ENCODE peak calls at places on chromosome 3, in five cellular contexts. B is OCI-LY7, I is mammary epithelial cell, F is fibroblast of lung, C is PC-9. G is an unnamed sample.

GRCh38 chr3:58102976-58103447 is 94.8 kb downstream of the FLNB start:
- DNase-seq in B (no peak), I (peak; percentile 84), F (no peak), C (no peak), G (peak; percentile 42)

GRCh38 chr3:17605934-17606333 is 136.5 kb downstream of the TBC1D5 start:
- DNase-seq in B (no peak), I (no peak), F (no peak), C (no peak), G (no peak)

GRCh38 chr3:34268032-34268760 is 469.8 kb downstream of the PDCD6IP start:
- DNase-seq in B (no peak), I (no peak), F (no peak), C (no peak), G (peak; percentile 26)

GRCh38 chr3:127451321-127451720 is 139.2 kb downstream of the TPRA1 start:
- DNase-seq in B (no peak), I (no peak), F (no peak), C (no peak), G (no peak)

GRCh38 chr3:140424726-140425125 is 253.1 kb upstream of the TRIM42 start:
- DNase-seq in B (no peak), I (no peak), F (no peak), C (no peak), G (no peak)

GRCh38 chr3:35709691-35710090 is 70.4 kb downstream of the ARPP21 start:
- DNase-seq in B (no peak), I (no peak), F (no peak), C (no peak), G (no peak)

GRCh38 chr3:8990266-8991215 is 27.3 kb upstream of the RAD18 start:
- DNase-seq in B (no peak), I (no peak), F (peak; percentile 85), C (no peak), G (peak; percentile 68)

GRCh38 chr3:52086461-52086860 is 30.1 kb upstream of the DUSP7 start:
- DNase-seq in B (no peak), I (no peak), F (no peak), C (no peak), G (no peak)

GRCh38 chr3:192422998-192423349 is 304.4 kb downstream of the FGF12 start:
- DNase-seq in B (peak; percentile 20), I (no peak), F (peak; percentile 19), C (no peak), G (no peak)

GRCh38 chr3:187382609-187383151 is 14.5 kb downstream of the RTP4 start:
- DNase-seq in B (no peak), I (no peak), F (no peak), C (no peak), G (peak; percentile 13)

GRCh38 chr3:73786346-73786807 is 161.6 kb upstream of the PDZRN3 start:
- DNase-seq in B (no peak), I (peak; percentile 97), F (peak; percentile 89), C (no peak), G (peak; percentile 35)

GRCh38 chr3:158768361-158768787 is 33.5 kb upstream of the MFSD1 start:
- DNase-seq in B (no peak), I (peak; percentile 51), F (peak; percentile 78), C (peak; percentile 50), G (peak; percentile 49)

GRCh38 chr3:47781326-47781684 is 388 bp downstream of the SMARCC1 start:
- DNase-seq in B (peak; percentile 65), I (peak; percentile 60), F (no peak), C (peak; percentile 54), G (peak; percentile 83)

GRCh38 chr3:97495896-97496295 is 268.7 kb upstream of the ARL6 start:
- DNase-seq in B (no peak), I (no peak), F (no peak), C (no peak), G (no peak)

GRCh38 chr3:177279118-177279815 is 82.0 kb upstream of the TBL1XR1 start:
- DNase-seq in B (no peak), I (no peak), F (no peak), C (peak; percentile 55), G (no peak)
- H2AFZ ChIP-seq in B (no peak overlapping the region), I (no peak overlapping the region), F (no peak overlapping the region), C (no peak overlapping the region), G (no peak overlapping the region)

GRCh38 chr3:76044601-76045600 is 259.6 kb upstream of the ZNF717 start:
- DNase-seq in B (peak; percentile 27), I (no peak), F (peak; percentile 67), C (peak; percentile 3), G (peak; percentile 74)

GRCh38 chr3:76038949-76039348 is 253.6 kb upstream of the ZNF717 start:
- DNase-seq in B (no peak), I (no peak), F (no peak), C (no peak), G (no peak)

GRCh38 chr3:76043746-76044145 is 258.4 kb upstream of the ZNF717 start:
- DNase-seq in B (no peak), I (no peak), F (no peak), C (no peak), G (no peak)

GRCh38 chr3:76039431-76039830 is 254.1 kb upstream of the ZNF717 start:
- DNase-seq in B (no peak), I (peak; percentile 69), F (peak; percentile 36), C (no peak), G (no peak)

GRCh38 chr3:76040946-76041345 is 255.6 kb upstream of the ZNF717 start:
- DNase-seq in B (no peak), I (no peak), F (peak; percentile 35), C (no peak), G (no peak)
- H2AFZ ChIP-seq in B (no peak overlapping the region), I (no peak overlapping the region), F (no peak overlapping the region), C (no peak overlapping the region), G (no peak overlapping the region)

DNA sequence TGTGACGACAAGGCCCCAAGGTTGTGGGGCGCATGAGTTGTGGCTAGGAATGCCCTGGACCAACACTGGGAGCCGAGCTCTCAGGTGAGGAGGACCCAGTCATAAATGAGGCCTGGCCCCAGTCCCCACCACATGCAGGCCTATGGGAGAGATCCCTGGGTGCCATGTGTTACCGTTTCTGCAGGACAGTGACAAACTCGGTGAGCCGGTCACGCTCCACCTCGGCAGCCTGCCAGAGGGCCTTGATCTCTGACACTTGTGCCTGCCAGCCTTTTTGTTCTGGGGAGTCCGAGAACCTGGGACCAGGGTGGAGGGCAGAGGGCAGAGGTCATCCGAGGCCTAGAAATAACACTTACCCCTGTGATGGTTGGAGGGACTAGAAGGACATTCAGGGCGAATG is 27.7 kb upstream of the HHATL start:
- DNase-seq in B (no peak), I (no peak), F (no peak), C (no peak), G (no peak)
- H2AFZ ChIP-seq in B (no peak overlapping the region), I (no peak overlapping the region), F (no peak overlapping the region), C (no peak overlapping the region), G (no peak overlapping the region)

GRCh38 chr3:171838218-171838720 is 4.9 kb upstream of the TMEM212 start:
- DNase-seq in B (no peak), I (peak; percentile 23), F (peak; percentile 83), C (no peak), G (no peak)
- H2AFZ ChIP-seq in B (no peak overlapping the region), I (peak overlapping the region; percentile 87), F (peak overlapping the region; percentile 77), C (peak overlapping the region; percentile 30), G (peak overlapping the region; percentile 59)

GRCh38 chr3:31466866-31467265 is 65.9 kb upstream of the STT3B start:
- DNase-seq in B (no peak), I (no peak), F (no peak), C (no peak), G (no peak)

GRCh38 chr3:31456373-31456772 is 76.4 kb upstream of the STT3B start:
- DNase-seq in B (no peak), I (no peak), F (no peak), C (no peak), G (no peak)

GRCh38 chr3:31466016-31466415 is 66.7 kb upstream of the STT3B start:
- DNase-seq in B (no peak), I (no peak), F (peak; percentile 11), C (no peak), G (no peak)

GRCh38 chr3:31461441-31461840 is 71.3 kb upstream of the STT3B start:
- DNase-seq in B (no peak), I (no peak), F (no peak), C (no peak), G (no peak)

GRCh38 chr3:31462050-31462569 is 70.6 kb upstream of the STT3B start:
- DNase-seq in B (peak; percentile 78), I (peak; percentile 33), F (no peak), C (no peak), G (peak; percentile 65)
- H2AFZ ChIP-seq in B (peak overlapping the region; percentile 95), I (no peak overlapping the region), F (no peak overlapping the region), C (no peak overlapping the region), G (no peak overlapping the region)

DNA sequence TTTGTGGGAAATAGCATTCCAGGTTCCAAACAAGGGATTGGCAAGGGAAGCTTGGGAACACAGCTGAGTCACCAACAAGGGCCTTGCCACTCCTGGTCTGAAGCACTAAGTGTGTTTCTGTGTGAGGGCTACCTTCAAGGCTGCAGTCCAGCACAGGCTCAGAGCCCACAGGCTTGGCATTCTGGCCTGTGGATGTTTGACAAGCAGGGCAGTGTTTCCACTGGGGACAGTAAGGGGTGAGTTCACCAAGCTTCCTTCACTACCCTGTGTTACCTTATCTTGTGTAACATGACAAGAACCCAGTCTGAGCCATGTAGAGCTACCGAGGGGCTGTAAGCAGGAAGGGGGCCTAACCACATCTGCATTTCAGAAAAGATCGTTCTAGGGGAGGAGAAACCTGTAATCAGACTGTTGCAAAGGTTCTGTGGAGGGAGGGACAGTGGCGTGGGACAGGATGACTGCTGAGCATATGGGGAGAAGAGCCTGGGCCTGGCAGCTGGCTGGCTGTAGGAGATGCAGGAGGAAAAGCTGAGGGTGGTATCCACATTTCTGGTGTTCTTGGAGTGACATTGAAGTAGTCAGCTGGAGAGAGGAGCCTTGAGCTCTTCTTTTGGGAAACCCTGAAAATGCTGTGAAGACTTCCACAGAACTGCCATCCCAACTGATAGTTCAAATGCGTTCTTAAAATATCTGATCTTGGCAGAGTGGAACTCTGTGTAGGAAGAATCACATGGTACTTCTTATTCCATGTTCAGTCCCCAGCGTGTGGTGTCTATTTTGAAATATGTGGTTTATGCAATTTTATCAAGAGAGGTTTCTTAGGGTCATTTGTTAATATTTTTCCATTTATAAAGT is 61.3 kb downstream of the CTDSPL start:
- DNase-seq in B (no peak), I (no peak), F (peak; percentile 46), C (no peak), G (no peak)
- H2AFZ ChIP-seq in B (no peak overlapping the region), I (no peak overlapping the region), F (no peak overlapping the region), C (no peak overlapping the region), G (no peak overlapping the region)

GRCh38 chr3:46701211-46701939 is at the start of gene TMIE:
- DNase-seq in B (no peak), I (no peak), F (no peak), C (no peak), G (no peak)
- H2AFZ ChIP-seq in B (no peak within 1 kb of the TSS), I (peak within 1 kb of the TSS; percentile 19), F (no peak within 1 kb of the TSS), C (no peak within 1 kb of the TSS), G (peak within 1 kb of the TSS; percentile 63)

DNA sequence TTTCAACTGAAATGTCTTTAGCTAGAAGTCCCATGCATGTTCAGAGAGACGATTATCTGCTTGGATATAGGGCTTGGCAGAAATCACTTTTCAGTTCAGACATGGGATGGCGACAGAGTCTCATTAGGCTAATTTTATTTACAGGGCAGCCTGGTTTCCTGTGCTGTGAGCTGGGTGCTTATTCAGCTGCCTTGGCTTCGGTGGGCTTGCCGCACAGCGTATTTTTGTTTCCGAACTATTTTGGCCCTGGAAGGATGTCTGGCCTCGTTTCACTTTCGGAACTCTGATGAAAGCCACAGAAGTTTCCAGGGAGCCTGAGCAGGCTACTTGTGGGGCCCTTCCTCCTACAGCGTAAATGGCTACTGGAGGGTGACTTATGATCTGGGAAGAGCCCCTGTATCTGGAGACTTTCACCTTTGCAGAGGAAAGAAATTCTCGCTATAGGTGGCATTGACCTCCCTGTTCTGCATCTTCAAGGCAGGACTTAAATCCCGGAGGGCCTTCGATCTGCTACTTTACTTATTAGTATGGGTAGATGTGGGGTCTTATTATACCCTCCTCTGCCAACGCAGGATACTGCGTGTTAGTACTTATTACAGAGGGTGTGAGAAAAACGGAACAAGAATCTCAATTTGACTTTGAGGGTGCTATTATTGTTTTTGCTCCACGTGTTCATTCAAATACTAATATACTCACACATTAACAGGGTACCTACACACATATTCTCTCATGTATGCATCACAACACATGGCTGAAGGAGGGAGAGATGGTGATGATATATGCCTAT is 364.0 kb upstream of the RBMS3 start:
- DNase-seq in B (peak; percentile 2), I (peak; percentile 52), F (peak; percentile 89), C (no peak), G (peak; percentile 62)
- H2AFZ ChIP-seq in B (no peak overlapping the region), I (peak overlapping the region; percentile 75), F (peak overlapping the region; percentile 78), C (no peak overlapping the region), G (peak overlapping the region; percentile 2)